ENCODE peak calls at places on chromosomes 13 and 19, in nine cellular contexts. O is endothelial cell, J is heart right ventricle, S is esophagus squamous epithelium, F is heart left ventricle, N is GM23338, Z is colonic mucosa, I is neural crest cell, G is ascending aorta. E is an unnamed sample.
A peak's percentile ranks its signal among the peaks of the same experiment; 100 is the strongest.

GRCh38 chr19:15307169-15307568 is 25.2 kb downstream of the BRD4 start:
- DNase-seq in Z (no peak), S (no peak), G (no peak), J (no peak), N (no peak), O (no peak), I (no peak), F (no peak), E (no peak)

GRCh38 chr19:54684537-54684936 is 21.8 kb downstream of the LILRB4 start:
- DNase-seq in F (no peak), Z (no peak), N (peak; percentile 52), G (no peak), J (peak; percentile 24), S (no peak), O (no peak), I (no peak), E (no peak)

GRCh38 chr13:100394005-100394695 is 194.4 kb downstream of the GGACT start:
- DNase-seq in I (no peak), G (no peak), F (no peak), N (no peak), S (no peak), J (peak; percentile 8), Z (no peak), O (no peak), E (peak; percentile 81)

GRCh38 chr13:50701469-50701868 is 142.0 kb downstream of the DLEU7 start:
- DNase-seq in G (no peak), Z (no peak), J (no peak), N (no peak), F (no peak), S (no peak), I (no peak), O (no peak), E (no peak)

GRCh38 chr19:2084993-2085720 is 11.0 kb downstream of the MOB3A start:
- DNase-seq in Z (peak; percentile 73), I (no peak), G (peak; percentile 56), N (no peak), F (peak; percentile 72), J (peak; percentile 64), S (peak; percentile 77), O (peak; percentile 69), E (no peak)

GRCh38 chr19:8451885-8452284 is 7.1 kb downstream of the HNRNPM start:
- DNase-seq in O (no peak), J (no peak), S (no peak), F (no peak), I (no peak), Z (no peak), N (no peak), G (no peak), E (no peak)

GRCh38 chr13:53499551-53499950 is 470.9 kb downstream of the OLFM4 start:
- DNase-seq in Z (no peak), F (no peak), S (no peak), I (no peak), G (no peak), J (no peak), O (no peak), N (no peak), E (no peak)

GRCh38 chr19:47239610-47240296 is 8.8 kb upstream of the BBC3 start:
- DNase-seq in J (no peak), N (peak; percentile 84), I (peak; percentile 55), G (no peak), O (peak; percentile 53), S (no peak), F (peak; percentile 63), Z (no peak), E (no peak)

GRCh38 chr13:32080328-32080744 is 48.8 kb downstream of the FRY start:
- DNase-seq in J (no peak), O (no peak), G (no peak), Z (no peak), I (no peak), N (no peak), F (no peak), S (no peak), E (no peak)

DNA sequence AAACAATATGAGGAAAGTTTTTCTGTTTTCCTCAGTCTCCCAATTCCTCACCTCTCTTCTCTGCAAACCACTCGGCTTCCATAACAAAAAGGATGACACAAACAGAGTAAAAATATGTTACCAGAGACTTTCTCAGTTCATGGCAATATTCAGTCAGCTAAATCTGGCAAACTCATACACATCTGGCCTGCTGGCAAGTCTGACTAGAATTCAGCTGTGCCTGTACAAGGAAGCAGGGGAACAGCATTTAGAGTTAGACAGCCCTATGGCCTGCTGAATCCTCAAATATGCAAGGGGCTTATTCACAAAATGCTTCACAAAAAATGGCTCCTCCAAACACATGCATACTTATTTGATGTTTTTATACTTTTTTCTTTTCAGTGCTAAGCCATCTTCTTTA is 227.8 kb downstream of the ENOX1 start:
- DNase-seq in O (no peak), N (no peak), G (no peak), J (no peak), I (no peak), F (peak; percentile 26), Z (no peak), S (no peak), E (no peak)
- TF ChIP-seq CTCF in O (no peak), N (no peak), G (no peak), J (no peak), I (no peak), F (no peak), Z (no peak), S (no peak), E (no peak)

GRCh38 chr19:17605761-17606745 is 50.6 kb downstream of the COLGALT1 start:
- DNase-seq in J (peak; percentile 44), Z (peak; percentile 70), O (peak; percentile 76), G (peak; percentile 29), S (peak; percentile 31), N (peak; percentile 97), F (peak; percentile 61), I (peak; percentile 78), E (peak; percentile 46)
- TF ChIP-seq CTCF in J (peak; percentile 18), Z (peak; percentile 16), O (peak; percentile 81), G (peak; percentile 69), S (peak; percentile 49), N (peak; percentile 45), F (peak; percentile 71), I (peak; percentile 72), E (peak; percentile 63)

GRCh38 chr13:24269803-24270202 is 39.6 kb upstream of the C1QTNF9 start:
- DNase-seq in J (no peak), I (no peak), G (no peak), F (no peak), N (no peak), S (no peak), Z (no peak), O (no peak), E (no peak)

GRCh38 chr13:24272452-24273161 is 36.8 kb upstream of the C1QTNF9 start:
- DNase-seq in O (no peak), S (no peak), Z (peak; percentile 42), I (no peak), G (no peak), N (no peak), F (no peak), J (no peak), E (no peak)

GRCh38 chr13:24271611-24272451 is 37.5 kb upstream of the C1QTNF9 start:
- DNase-seq in G (no peak), O (no peak), I (peak; percentile 27), N (no peak), S (no peak), Z (peak; percentile 78), F (peak; percentile 80), J (peak; percentile 71), E (no peak)

GRCh38 chr13:24271231-24271610 is 38.2 kb upstream of the C1QTNF9 start:
- DNase-seq in J (no peak), O (no peak), Z (no peak), N (no peak), S (no peak), F (no peak), I (no peak), G (no peak), E (no peak)

GRCh38 chr13:24270639-24271131 is 38.7 kb upstream of the C1QTNF9 start:
- DNase-seq in G (peak; percentile 61), Z (peak; percentile 75), I (peak; percentile 39), O (no peak), S (peak; percentile 9), N (peak; percentile 24), J (peak; percentile 68), F (peak; percentile 72), E (no peak)
- TF ChIP-seq CTCF in G (no peak), Z (no peak), I (no peak), O (no peak), S (peak; percentile 33), N (no peak), J (no peak), F (no peak), E (no peak)

DNA sequence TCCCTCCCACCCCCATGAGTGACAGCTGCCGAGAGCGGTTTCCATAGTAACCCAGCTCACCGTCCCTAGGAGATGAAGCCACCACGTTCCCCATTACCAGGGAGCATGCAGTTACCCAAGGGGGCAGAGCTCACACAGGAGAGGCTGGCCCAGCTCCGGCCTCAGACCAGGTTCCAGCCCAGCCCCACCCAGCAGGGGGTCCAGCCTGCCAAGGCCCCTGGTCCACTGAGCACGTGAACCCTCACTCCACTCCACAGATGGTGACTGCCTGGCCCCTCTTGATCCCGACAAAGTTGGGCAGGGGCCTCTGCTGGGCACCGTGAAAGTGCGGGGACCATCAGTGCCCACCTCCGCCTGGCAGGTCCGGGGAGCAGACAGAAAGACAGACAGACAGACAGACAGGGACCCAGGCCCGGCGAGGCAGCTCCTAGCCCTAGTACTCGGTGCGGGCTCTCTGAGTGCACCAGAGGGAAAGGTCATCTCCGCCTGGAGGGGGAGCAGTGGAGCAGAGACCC is 50.7 kb downstream of the CELF5 start:
- DNase-seq in Z (no peak), G (no peak), N (peak; percentile 92), O (peak; percentile 77), I (peak; percentile 57), J (no peak), S (no peak), F (no peak), E (no peak)
- TF ChIP-seq CTCF in Z (no peak), G (no peak), N (peak; percentile 81), O (peak; percentile 57), I (no peak), J (no peak), S (no peak), F (peak; percentile 34), E (no peak)

DNA sequence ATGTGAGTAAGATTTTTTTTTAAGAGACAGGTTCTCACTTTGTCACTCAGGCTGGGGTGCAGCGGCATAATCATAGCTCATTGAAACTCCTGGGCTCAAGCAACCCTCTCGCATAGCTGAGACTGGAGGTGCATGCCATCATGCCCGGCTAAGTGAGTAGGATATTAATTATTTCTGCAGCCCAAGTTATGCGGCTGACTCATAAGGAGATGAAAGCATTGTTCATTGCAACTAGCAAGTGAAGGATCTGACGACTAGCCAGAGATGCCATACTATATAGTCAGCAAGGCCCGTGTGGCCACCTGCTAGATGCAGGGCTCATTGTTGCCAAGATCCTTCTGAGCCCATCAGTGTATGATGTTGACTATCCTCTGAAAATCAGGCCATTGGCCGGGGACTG is 45.2 kb downstream of the ABCC4 start:
- DNase-seq in N (no peak), I (no peak), G (no peak), Z (no peak), O (no peak), F (no peak), J (no peak), S (no peak), E (peak; percentile 59)
- TF ChIP-seq CTCF in N (no peak), I (no peak), G (no peak), Z (no peak), O (no peak), F (no peak), J (no peak), S (no peak), E (no peak)

E was measured in HFF-Myc.